ENCODE peak calls at places on chromosome 15, in seven cellular contexts. P, B, K, E, J, S and H are unnamed samples.

GRCh38 chr15:99580061-99580460 is 14.3 kb downstream of the MEF2A start:
- DNase-seq in P (peak), B (no peak), K (no peak), E (no peak), J (no peak), S (no peak), H (no peak)

GRCh38 chr15:63210151-63211051 is 21.0 kb downstream of the RAB8B start:
- DNase-seq in P (peak), B (no peak), K (no peak), E (no peak), J (no peak), S (no peak), H (no peak)

GRCh38 chr15:95715919-95716318 is 614.6 kb upstream of the NR2F2 start:
- DNase-seq in P (no peak), B (no peak), K (no peak), E (no peak), J (no peak), S (no peak), H (no peak)

GRCh38 chr15:68812069-68812468 is 8.6 kb downstream of the ANP32A start:
- DNase-seq in P (no peak), B (no peak), K (no peak), E (no peak), J (no peak), S (no peak), H (no peak)

GRCh38 chr15:69548367-69548766 is 95.7 kb downstream of the RPLP1 start:
- DNase-seq in P (no peak), B (no peak), K (no peak), E (no peak), J (no peak), S (no peak), H (no peak)

GRCh38 chr15:63288342-63288741 is 10.9 kb downstream of the APH1B start:
- DNase-seq in P (no peak), B (no peak), K (no peak), E (no peak), J (no peak), S (no peak), H (no peak)

GRCh38 chr15:75091814-75092213 is 68.4 kb downstream of the PPCDC start:
- DNase-seq in P (peak), B (no peak), K (no peak), E (no peak), J (no peak), S (no peak), H (no peak)

GRCh38 chr15:92306662-92307061 is 87.0 kb upstream of the ST8SIA2 start:
- DNase-seq in P (no peak), B (no peak), K (no peak), E (peak), J (no peak), S (no peak), H (peak)

GRCh38 chr15:35713733-35714132 is 167.8 kb upstream of the DPH6 start:
- DNase-seq in P (peak), B (no peak), K (no peak), E (no peak), J (no peak), S (no peak), H (no peak)

GRCh38 chr15:93241696-93242585 is 152.9 kb upstream of the RGMA start:
- DNase-seq in P (no peak), B (no peak), K (no peak), E (no peak), J (no peak), S (no peak), H (no peak)

GRCh38 chr15:59609730-59610712 is 1.6 kb upstream of the GCNT3 start:
- DNase-seq in P (peak), B (no peak), K (no peak), E (no peak), J (no peak), S (no peak), H (peak)

GRCh38 chr15:48966595-48967301 is 3.0 kb upstream of the SHC4 start:
- DNase-seq in P (peak), B (no peak), K (no peak), E (peak), J (peak), S (no peak), H (no peak)

GRCh38 chr15:59953392-59953883 is 50.7 kb upstream of the FOXB1 start:
- DNase-seq in P (no peak), B (no peak), K (peak), E (no peak), J (no peak), S (no peak), H (no peak)

GRCh38 chr15:93088200-93088980 is 621 bp downstream of the RGMA start:
- DNase-seq in P (peak), B (peak), K (peak), E (no peak), J (peak), S (no peak), H (peak)

GRCh38 chr15:80950291-80951078 is 39.1 kb downstream of the MESD start:
- DNase-seq in P (no peak), B (no peak), K (no peak), E (no peak), J (no peak), S (no peak), H (no peak)

GRCh38 chr15:39145146-39145545 is 435.7 kb upstream of the THBS1 start:
- DNase-seq in P (no peak), B (no peak), K (no peak), E (no peak), J (no peak), S (no peak), H (no peak)

GRCh38 chr15:95734422-95735316 is 595.8 kb upstream of the NR2F2 start:
- DNase-seq in P (no peak), B (no peak), K (no peak), E (no peak), J (no peak), S (no peak), H (no peak)

GRCh38 chr15:79007066-79007465 is 62.2 kb upstream of the CTSH start:
- DNase-seq in P (peak), B (peak), K (peak), E (no peak), J (no peak), S (no peak), H (peak)

GRCh38 chr15:77026501-77027110 is 31.7 kb downstream of the PSTPIP1 start:
- DNase-seq in P (no peak), B (peak), K (no peak), E (no peak), J (no peak), S (peak), H (no peak)

GRCh38 chr15:39426552-39427532 is 154.0 kb upstream of the THBS1 start:
- DNase-seq in P (peak), B (peak), K (peak), E (peak), J (peak), S (peak), H (peak)

GRCh38 chr15:56014685-56015084 is 21.3 kb upstream of the NEDD4 start:
- DNase-seq in P (no peak), B (no peak), K (no peak), E (no peak), J (no peak), S (no peak), H (no peak)

GRCh38 chr15:35958021-35958420 is 412.1 kb upstream of the DPH6 start:
- DNase-seq in P (no peak), B (no peak), K (peak), E (no peak), J (no peak), S (no peak), H (no peak)

GRCh38 chr15:89630260-89630659 is 25.0 kb downstream of the KIF7 start:
- DNase-seq in P (no peak), B (no peak), K (no peak), E (no peak), J (peak), S (no peak), H (no peak)

GRCh38 chr15:79299836-79300235 is 11.1 kb upstream of the TMED3 start:
- DNase-seq in P (no peak), B (no peak), K (no peak), E (no peak), J (no peak), S (no peak), H (no peak)

GRCh38 chr15:72835289-72835890 is 51.8 kb upstream of the ADPGK start:
- DNase-seq in P (peak), B (no peak), K (no peak), E (no peak), J (no peak), S (no peak), H (peak)

GRCh38 chr15:47788685-47789084 is 71.4 kb downstream of the SEMA6D start:
- DNase-seq in P (no peak), B (no peak), K (no peak), E (no peak), J (no peak), S (no peak), H (no peak)

GRCh38 chr15:77803487-77803886 is 170.8 kb upstream of the LINGO1 start:
- DNase-seq in P (no peak), B (no peak), K (no peak), E (no peak), J (no peak), S (no peak), H (no peak)

GRCh38 chr15:41774062-41774872 is at the start of gene MAPKBP1:
- DNase-seq in P (peak), B (peak), K (peak), E (peak), J (peak), S (peak), H (peak)